ENCODE peak calls at places on chromosomes 3 and 15, in nine cellular contexts. Z is fibroblast of mammary gland, G is Panc1, U is stomach, Q is cardiac fibroblast, S is NB4, W is H9, I is B cell, T is adrenal gland. Y is an unnamed sample.

GRCh38 chr3:117217837-117218236 is 508.3 kb downstream of the TUSC7 start:
- DNase-seq in U (no peak), S (no peak), G (no peak), Q (no peak), W (no peak), T (no peak), I (no peak), Z (no peak), Y (no peak)

GRCh38 chr3:150764607-150765366 is 1.8 kb upstream of the SIAH2 start:
- DNase-seq in U (no peak), Z (no peak), T (no peak), Q (no peak), S (no peak), I (no peak), W (no peak), G (no peak), Y (no peak)

GRCh38 chr3:185663929-185664328 is 77.8 kb downstream of the SENP2 start:
- DNase-seq in S (no peak), G (no peak), Z (no peak), U (no peak), T (no peak), Q (no peak), W (no peak), I (no peak), Y (no peak)

GRCh38 chr3:67897686-67898336 is 243.4 kb upstream of the SUCLG2 start:
- DNase-seq in W (no peak), U (no peak), Q (no peak), Z (no peak), G (no peak), S (no peak), T (no peak), I (no peak), Y (no peak)

GRCh38 chr3:179451335-179452165 is at the start of gene GNB4:
- DNase-seq in T (peak), U (peak), S (peak), W (peak), Z (peak), I (peak), G (no peak), Q (peak), Y (peak)

GRCh38 chr3:4954256-4955000 is 24.8 kb upstream of the BHLHE40 start:
- DNase-seq in Z (no peak), U (no peak), I (no peak), Q (no peak), G (no peak), W (no peak), S (no peak), T (no peak), Y (no peak)

GRCh38 chr3:4350789-4351163 is 47.6 kb downstream of the SETMAR start:
- DNase-seq in U (no peak), G (peak), W (no peak), S (peak), T (peak), Q (peak), Z (peak), I (peak), Y (peak)

GRCh38 chr3:9340450-9341009 is 22.3 kb upstream of the THUMPD3 start:
- DNase-seq in T (peak), Q (peak), S (no peak), U (no peak), I (no peak), Z (peak), G (peak), W (no peak), Y (no peak)

GRCh38 chr3:197427013-197427412 is 128.6 kb upstream of the DLG1 start:
- DNase-seq in W (no peak), Q (peak), Z (no peak), U (no peak), T (no peak), I (no peak), S (no peak), G (no peak), Y (no peak)

GRCh38 chr3:48157215-48157840 is 30.9 kb downstream of the CDC25A start:
- DNase-seq in Q (peak), U (no peak), W (no peak), G (no peak), T (peak), Z (no peak), S (no peak), I (no peak), Y (no peak)

GRCh38 chr3:48151058-48151806 is 37.0 kb downstream of the CDC25A start:
- DNase-seq in Z (peak), I (peak), W (peak), G (peak), T (peak), S (peak), Q (peak), U (peak), Y (peak)

GRCh38 chr3:48155122-48155521 is 33.1 kb downstream of the CDC25A start:
- DNase-seq in W (no peak), T (peak), U (no peak), I (no peak), Q (peak), Z (peak), S (no peak), G (no peak), Y (no peak)

DNA sequence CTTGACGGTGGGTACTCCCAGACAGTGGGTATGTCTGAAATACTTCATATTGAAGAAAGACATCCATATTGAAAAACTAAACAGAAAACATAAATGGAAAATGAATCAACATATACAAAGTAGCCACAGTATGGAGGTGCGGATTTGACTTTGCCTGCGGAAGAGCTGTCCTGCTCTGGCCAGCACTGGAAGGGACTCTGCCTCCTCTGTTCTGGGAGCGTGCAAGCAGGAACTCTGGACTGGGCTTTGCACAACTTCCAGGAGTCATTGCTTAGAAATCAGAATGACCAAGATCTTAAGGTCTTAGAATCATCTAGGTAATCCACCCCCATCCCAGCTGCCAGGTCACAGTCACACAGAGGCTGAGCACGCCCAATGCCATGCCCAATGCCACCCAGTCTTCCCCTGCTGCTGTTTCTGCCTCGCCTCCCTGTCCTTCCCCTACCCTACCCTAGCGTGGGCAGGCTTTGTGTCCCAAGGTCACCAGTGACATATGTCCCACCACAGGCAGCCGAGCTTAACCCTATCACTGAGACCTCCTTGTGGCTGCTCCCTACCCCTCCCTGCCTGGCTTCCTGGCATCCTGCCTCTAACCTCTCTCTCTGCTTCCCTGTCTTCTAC is 36.3 kb downstream of the CDC25A start:
- DNase-seq in T (peak), U (no peak), I (no peak), S (no peak), Z (no peak), Q (no peak), G (no peak), W (no peak), Y (no peak)
- TF ChIP-seq CTCF in T (no peak), U (no peak), I (no peak), S (no peak), Z (no peak), Q (no peak), G (peak), W (no peak), Y (no peak)

GRCh38 chr3:33377489-33377888 is 62.7 kb downstream of the UBP1 start:
- DNase-seq in S (no peak), I (no peak), Q (no peak), G (no peak), Z (no peak), U (no peak), T (no peak), W (peak), Y (no peak)

GRCh38 chr3:33372218-33373081 is 67.8 kb downstream of the UBP1 start:
- DNase-seq in U (peak), S (peak), Q (peak), G (peak), W (no peak), I (peak), T (peak), Z (peak), Y (peak)

GRCh38 chr3:33377931-33378330 is 62.3 kb downstream of the UBP1 start:
- DNase-seq in U (no peak), T (no peak), I (no peak), Z (peak), W (no peak), S (no peak), G (no peak), Q (no peak), Y (no peak)

DNA sequence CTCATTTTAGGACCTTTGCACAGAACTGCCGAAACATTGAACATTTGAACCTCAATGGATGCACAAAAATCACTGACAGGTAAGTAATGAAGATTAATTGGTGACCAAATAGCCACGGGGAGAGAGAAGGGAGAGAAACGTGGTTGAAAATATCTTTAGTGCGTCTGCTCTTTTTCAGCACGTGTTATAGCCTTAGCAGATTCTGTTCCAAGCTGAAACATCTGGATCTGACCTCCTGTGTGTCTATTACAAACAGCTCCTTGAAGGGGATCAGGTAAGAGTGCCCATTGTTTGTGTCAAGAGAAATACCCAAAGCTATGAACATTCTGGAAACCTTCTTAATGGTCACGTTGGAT is 67.1 kb downstream of the UBP1 start:
- DNase-seq in I (no peak), S (no peak), W (no peak), T (no peak), Z (no peak), Q (no peak), G (no peak), U (no peak), Y (no peak)
- TF ChIP-seq CTCF in I (peak), S (no peak), W (no peak), T (no peak), Z (no peak), Q (no peak), G (peak), U (no peak), Y (no peak)

GRCh38 chr15:98881526-98882517 is 125.8 kb downstream of the PGPEP1L start:
- DNase-seq in G (no peak), S (peak), Z (peak), W (no peak), U (no peak), I (peak), T (no peak), Q (peak), Y (no peak)
- TF ChIP-seq CTCF in G (peak), S (peak), Z (peak), W (peak), U (peak), I (peak), T (peak), Q (peak), Y (peak)

GRCh38 chr3:58469096-58469495 is 22.8 kb upstream of the KCTD6 start:
- DNase-seq in S (no peak), Q (no peak), I (no peak), U (no peak), G (no peak), T (no peak), W (no peak), Z (no peak), Y (no peak)
- TF ChIP-seq CTCF in S (no peak), Q (no peak), I (no peak), U (no peak), G (no peak), T (no peak), W (no peak), Z (no peak), Y (no peak)